ENCODE peak calls at places on chromosomes 1 and 21, in ten cellular contexts. Y, P, T, O, B, C, Q, R, J and G are unnamed samples.

GRCh38 chr1:170586942-170587593 is 55.1 kb downstream of the GORAB start:
- DNase-seq in P (peak), R (peak), T (no peak), O (no peak), Y (no peak), Q (peak), C (peak), J (peak), B (no peak), G (no peak)

GRCh38 chr1:1955651-1956094 is 36.6 kb upstream of the TMEM52 start:
- DNase-seq in Q (no peak), O (no peak), B (no peak), Y (no peak), P (no peak), C (no peak), J (no peak), R (no peak), T (no peak), G (no peak)

GRCh38 chr1:69993787-69994186 is 211.6 kb downstream of the LRRC40 start:
- DNase-seq in R (no peak), T (no peak), Q (peak), B (no peak), P (no peak), Y (no peak), C (no peak), O (no peak), J (no peak), G (peak)

GRCh38 chr1:11026052-11026451 is 13.6 kb downstream of the TARDBP start:
- DNase-seq in O (no peak), Q (no peak), T (no peak), R (no peak), P (no peak), Y (no peak), B (no peak), C (no peak), J (no peak), G (no peak)

GRCh38 chr21:45288441-45288841 is 746 bp upstream of the POFUT2 start:
- DNase-seq in J (peak), Q (no peak), P (no peak), B (no peak), Y (peak), T (no peak), C (no peak), O (peak), R (no peak), G (no peak)

GRCh38 chr1:219430419-219430818 is 182.5 kb downstream of the ZC3H11B start:
- DNase-seq in Q (no peak), O (no peak), B (no peak), J (no peak), Y (no peak), T (no peak), C (no peak), P (peak), R (no peak), G (no peak)

GRCh38 chr1:165650981-165651625 is 20.1 kb downstream of the MGST3 start:
- DNase-seq in T (no peak), O (no peak), P (no peak), B (peak), C (no peak), Q (no peak), J (no peak), R (no peak), Y (no peak), G (no peak)

GRCh38 chr1:74341702-74342339 is 106.6 kb downstream of the TNNI3K start:
- DNase-seq in B (no peak), C (no peak), T (no peak), R (no peak), Q (no peak), O (no peak), P (no peak), J (no peak), Y (no peak), G (no peak)

GRCh38 chr21:35282944-35283343 is 233.8 kb upstream of the RUNX1 start:
- DNase-seq in Q (no peak), R (no peak), O (no peak), C (no peak), P (no peak), B (no peak), Y (no peak), T (no peak), J (no peak), G (no peak)

GRCh38 chr21:44930543-44930981 is 9.3 kb upstream of the SLX9 start:
- DNase-seq in P (no peak), C (no peak), R (no peak), O (no peak), B (no peak), Y (no peak), J (no peak), Q (peak), T (peak), G (no peak)

GRCh38 chr1:46472503-46473181 is 17.0 kb upstream of the DMBX1 start:
- DNase-seq in O (no peak), R (no peak), P (no peak), J (no peak), Y (no peak), C (no peak), B (no peak), T (no peak), Q (no peak), G (no peak)

GRCh38 chr1:203278087-203278884 is 27.0 kb upstream of the BTG2 start:
- DNase-seq in Q (peak), T (peak), C (peak), P (peak), R (peak), J (peak), B (no peak), O (peak), Y (peak), G (no peak)

GRCh38 chr1:229254910-229255541 is 15.9 kb upstream of the RAB4A start:
- DNase-seq in Q (peak), P (no peak), B (peak), C (no peak), Y (peak), O (no peak), T (no peak), R (no peak), J (peak), G (no peak)

GRCh38 chr21:45863267-45863666 is 118.3 kb upstream of the COL6A1 start:
- DNase-seq in T (no peak), O (no peak), B (no peak), R (no peak), Q (no peak), C (no peak), Y (no peak), J (no peak), P (no peak), G (no peak)

GRCh38 chr1:50700226-50701020 is 259.6 kb downstream of the FAF1 start:
- DNase-seq in B (no peak), T (no peak), R (no peak), P (peak), O (no peak), Y (peak), C (no peak), Q (no peak), J (no peak), G (no peak)

GRCh38 chr1:70319750-70320149 is 34.8 kb downstream of the ANKRD13C start:
- DNase-seq in Y (no peak), T (no peak), O (no peak), R (no peak), C (peak), P (peak), B (peak), J (no peak), Q (peak), G (no peak)

GRCh38 chr1:53166366-53166765 is 23.9 kb upstream of the SLC1A7 start:
- DNase-seq in O (no peak), B (no peak), J (no peak), R (no peak), Y (no peak), Q (no peak), P (no peak), T (no peak), C (no peak), G (no peak)

GRCh38 chr1:10308001-10308400 is 90.9 kb upstream of the PGD start:
- DNase-seq in O (no peak), Q (no peak), T (no peak), R (no peak), Y (no peak), J (no peak), B (no peak), C (no peak), P (no peak), G (no peak)

GRCh38 chr1:208007938-208008342 is 97.0 kb upstream of the CD34 start:
- DNase-seq in O (no peak), R (no peak), B (peak), J (no peak), C (no peak), Q (peak), T (no peak), Y (no peak), P (peak), G (no peak)

GRCh38 chr1:55747285-55747890 is 532.2 kb upstream of the USP24 start:
- DNase-seq in Y (no peak), Q (peak), C (no peak), R (peak), O (no peak), B (no peak), J (no peak), T (no peak), P (peak), G (no peak)

GRCh38 chr1:203797948-203798347 is 2.5 kb downstream of the ZBED6 start:
- DNase-seq in P (no peak), C (no peak), B (peak), R (no peak), J (peak), Y (no peak), O (no peak), Q (no peak), T (no peak), G (peak)

GRCh38 chr1:9047019-9047418 is 20.8 kb upstream of the SLC2A7 start:
- DNase-seq in C (no peak), O (no peak), P (no peak), B (no peak), T (no peak), R (no peak), J (no peak), Q (no peak), Y (no peak), G (no peak)

GRCh38 chr21:37636152-37636860 is 269.7 kb downstream of the DYRK1A start:
- DNase-seq in P (peak), Q (peak), B (peak), O (no peak), Y (no peak), T (no peak), C (peak), R (no peak), J (peak), G (no peak)

GRCh38 chr1:15757016-15757543 is 1.5 kb upstream of the FBLIM1 start:
- DNase-seq in O (no peak), T (no peak), P (no peak), C (no peak), Y (no peak), Q (no peak), J (no peak), R (no peak), B (no peak), G (no peak)

GRCh38 chr1:6519935-6520621 is 28.6 kb upstream of the PLEKHG5 start:
- DNase-seq in R (no peak), C (peak), Q (peak), J (peak), T (no peak), Y (peak), O (peak), P (peak), B (no peak), G (peak)

GRCh38 chr1:66276229-66276628 is 257.7 kb upstream of the SGIP1 start:
- DNase-seq in O (no peak), J (no peak), Q (no peak), C (no peak), B (no peak), R (no peak), P (no peak), T (no peak), Y (no peak), G (no peak)

GRCh38 chr1:236051107-236051885 is 13.6 kb downstream of the NID1 start:
- DNase-seq in C (no peak), Y (peak), O (no peak), P (peak), B (no peak), J (no peak), R (no peak), T (peak), Q (peak), G (no peak)

GRCh38 chr1:33346921-33347649 is 26.2 kb upstream of the A3GALT2 start:
- DNase-seq in O (no peak), R (peak), C (no peak), J (peak), B (peak), T (no peak), P (peak), Y (no peak), Q (peak), G (no peak)

GRCh38 chr21:15289896-15290841 is 225.4 kb upstream of the NRIP1 start:
- DNase-seq in Q (no peak), P (no peak), T (peak), O (no peak), B (no peak), C (no peak), R (no peak), Y (peak), J (peak), G (no peak)

GRCh38 chr1:183027791-183028190 is 4.6 kb downstream of the LAMC1 start:
- DNase-seq in T (no peak), J (no peak), O (no peak), Q (no peak), B (no peak), P (peak), R (no peak), C (no peak), Y (no peak), G (no peak)

GRCh38 chr1:209150114-209150513 is 433.4 kb upstream of the CAMK1G start:
- DNase-seq in R (no peak), Y (peak), O (no peak), P (peak), T (no peak), C (peak), J (peak), Q (peak), B (peak), G (peak)

GRCh38 chr21:25313891-25314646 is 293.2 kb downstream of the MRPL39 start:
- DNase-seq in P (peak), Q (peak), J (no peak), B (no peak), R (no peak), Y (no peak), T (no peak), O (no peak), C (no peak), G (no peak)

GRCh38 chr1:212597495-212597894 is 11.1 kb upstream of the ATF3 start:
- DNase-seq in Q (no peak), T (no peak), B (no peak), R (no peak), C (no peak), J (no peak), P (no peak), Y (no peak), O (no peak), G (no peak)

GRCh38 chr1:31762726-31763670 is 1.1 kb downstream of the ADGRB2 start:
- DNase-seq in T (peak), B (peak), P (peak), J (peak), R (peak), Y (peak), O (peak), C (no peak), Q (no peak), G (no peak)

GRCh38 chr1:31763671-31764306 is 351 bp downstream of the ADGRB2 start:
- DNase-seq in T (no peak), J (no peak), Q (no peak), C (no peak), O (no peak), P (no peak), B (no peak), Y (peak), R (no peak), G (no peak)

GRCh38 chr1:31765041-31765467 is 914 bp upstream of the ADGRB2 start:
- DNase-seq in O (no peak), B (peak), Q (peak), Y (peak), C (no peak), T (no peak), P (no peak), J (no peak), R (no peak), G (no peak)

GRCh38 chr1:31765516-31765915 is 1.4 kb upstream of the ADGRB2 start:
- DNase-seq in J (no peak), T (no peak), B (no peak), P (no peak), R (no peak), Y (no peak), O (no peak), C (no peak), Q (no peak), G (no peak)

GRCh38 chr1:31764307-31765040 is at the start of gene ADGRB2:
- DNase-seq in Y (peak), R (no peak), B (peak), C (no peak), J (peak), T (no peak), O (no peak), Q (no peak), P (no peak), G (no peak)
- TF ChIP-seq CTCF in Y (no peak), R (no peak), B (peak), C (peak), J (no peak), T (no peak), O (no peak), Q (no peak), P (no peak), G (peak)

GRCh38 chr1:155080250-155081228 is 1.9 kb downstream of the EFNA3 start:
- DNase-seq in P (no peak), O (no peak), R (no peak), Q (no peak), B (no peak), J (peak), T (peak), Y (peak), C (no peak), G (no peak)
- H3K4me3 ChIP-seq in P (no peak), O (peak), R (no peak), Q (peak), B (peak), J (peak), T (peak), Y (peak), C (no peak), G (peak)

DNA sequence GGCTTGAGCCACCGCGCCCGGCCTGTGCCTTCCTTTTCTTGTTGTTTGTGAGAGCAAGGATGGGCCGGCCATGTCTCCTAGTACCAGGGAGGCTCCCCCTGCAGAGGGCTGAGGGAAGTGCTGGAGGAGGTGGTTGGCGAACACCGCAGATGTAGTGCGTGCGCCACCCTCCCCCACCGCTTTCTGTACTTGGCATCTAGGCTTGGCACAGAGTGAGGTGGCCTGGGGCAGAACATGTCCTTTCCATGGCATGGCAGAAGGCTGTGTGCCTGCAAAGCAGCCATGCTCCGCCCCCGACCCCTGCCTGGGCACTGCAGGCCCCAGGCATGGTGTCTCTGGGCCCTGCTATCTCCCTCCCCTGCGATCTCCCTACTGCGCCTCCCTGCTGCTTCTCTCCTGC is 30.7 kb downstream of the ALPL start:
- DNase-seq in Q (no peak), O (peak), R (no peak), B (peak), P (peak), Y (peak), C (no peak), J (no peak), T (peak), G (no peak)
- TF ChIP-seq CTCF in Q (peak), O (peak), R (no peak), B (no peak), P (no peak), Y (peak), C (peak), J (no peak), T (no peak), G (no peak)

DNA sequence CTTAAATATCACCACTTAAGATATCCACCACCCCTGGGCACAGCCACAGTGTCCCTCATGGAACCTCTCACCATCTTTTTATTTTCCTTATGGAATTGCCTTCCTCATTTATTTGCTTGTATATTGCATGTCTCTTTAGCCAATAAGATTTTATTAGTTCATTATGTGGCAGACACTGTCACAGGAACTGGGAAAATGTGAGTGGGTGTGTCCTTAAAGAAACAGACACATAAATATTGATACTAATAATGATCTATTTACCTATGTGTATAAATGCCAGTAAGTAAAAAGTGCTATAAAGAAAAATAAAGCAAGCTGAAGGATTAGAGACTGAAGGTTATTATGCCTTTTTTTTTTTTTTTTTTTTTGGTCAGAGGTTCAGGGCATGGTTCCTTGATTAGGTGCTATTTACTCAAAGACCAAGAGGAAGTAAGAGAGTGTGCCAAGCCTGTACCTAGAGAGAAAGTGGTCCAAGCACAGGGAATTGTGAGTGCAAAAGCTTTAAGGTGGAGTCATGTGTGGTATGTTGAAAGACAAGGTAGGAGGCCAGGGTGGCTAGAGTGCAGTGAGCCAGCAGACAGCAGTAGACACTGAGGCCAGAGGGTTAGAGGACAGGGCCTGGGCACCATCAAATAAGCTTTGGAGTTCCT is 589.0 kb downstream of the USP25 start:
- DNase-seq in C (no peak), Y (no peak), B (no peak), J (no peak), T (no peak), O (no peak), Q (no peak), R (no peak), P (no peak), G (peak)
- H3K4me3 ChIP-seq in C (no peak), Y (no peak), B (no peak), J (no peak), T (no peak), O (no peak), Q (no peak), R (no peak), P (no peak), G (peak)

GRCh38 chr1:17043676-17044075 is 10.2 kb downstream of the SDHB start:
- DNase-seq in O (no peak), T (no peak), J (no peak), R (no peak), Q (no peak), B (no peak), Y (no peak), P (no peak), C (no peak), G (no peak)

GRCh38 chr1:17045140-17045539 is 8.7 kb downstream of the SDHB start:
- DNase-seq in Y (no peak), O (no peak), P (no peak), R (no peak), C (no peak), Q (no peak), J (no peak), T (no peak), B (no peak), G (no peak)

GRCh38 chr1:17047924-17048323 is 5.9 kb downstream of the SDHB start:
- DNase-seq in Y (no peak), T (no peak), P (no peak), B (no peak), Q (no peak), O (no peak), R (no peak), J (no peak), C (no peak), G (no peak)

GRCh38 chr1:17045623-17046022 is 8.2 kb downstream of the SDHB start:
- DNase-seq in O (no peak), P (no peak), Q (peak), R (no peak), T (no peak), J (no peak), Y (no peak), B (no peak), C (no peak), G (no peak)

GRCh38 chr1:17046043-17046657 is 7.7 kb downstream of the SDHB start:
- DNase-seq in C (no peak), T (no peak), P (peak), J (peak), R (no peak), O (no peak), B (peak), Y (peak), Q (peak), G (no peak)
- TF ChIP-seq CTCF in C (peak), T (peak), P (peak), J (peak), R (peak), O (peak), B (peak), Y (peak), Q (peak), G (peak)

DNA sequence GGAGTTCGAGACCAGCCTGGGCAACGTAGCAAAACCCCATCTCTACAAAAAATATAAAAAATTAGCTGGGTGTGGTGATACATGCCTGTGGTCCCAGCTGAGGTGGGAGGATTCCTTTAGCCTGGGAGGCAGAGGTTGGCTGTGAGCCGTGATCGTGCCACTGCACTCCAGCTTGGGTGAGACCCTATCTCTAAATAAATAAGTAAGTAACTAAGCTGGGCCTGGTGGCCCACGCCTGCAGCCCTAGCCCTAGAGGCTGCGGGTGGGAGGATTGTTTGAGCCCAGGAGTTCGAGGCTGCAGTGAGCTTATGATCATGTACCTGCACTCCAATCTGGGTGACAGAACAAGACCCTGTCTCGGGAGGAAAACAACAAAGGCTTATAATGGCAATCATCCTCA is 4.6 kb downstream of the CLIC4 start:
- DNase-seq in Q (no peak), C (no peak), R (no peak), P (peak), Y (no peak), T (no peak), J (no peak), B (no peak), O (no peak), G (no peak)
- H3K4me3 ChIP-seq in Q (no peak), C (no peak), R (no peak), P (no peak), Y (peak), T (no peak), J (no peak), B (no peak), O (no peak), G (no peak)

GRCh38 chr1:211514030-211514754 is 22.2 kb upstream of the RD3 start:
- DNase-seq in J (peak), Y (peak), B (peak), P (peak), C (peak), Q (peak), R (peak), O (peak), T (peak), G (no peak)
- TF ChIP-seq CTCF in J (peak), Y (peak), B (peak), P (peak), C (peak), Q (peak), R (peak), O (peak), T (peak), G (peak)

GRCh38 chr1:231160851-231161710 is 777 bp upstream of the TRIM67 start:
- DNase-seq in Y (peak), J (no peak), T (no peak), P (no peak), Q (no peak), C (no peak), B (no peak), R (no peak), O (no peak), G (no peak)
- H3K4me3 ChIP-seq in Y (peak), J (peak), T (peak), P (no peak), Q (peak), C (no peak), B (peak), R (no peak), O (no peak), G (no peak)